ENCODE peak calls at places on chromosomes 13 and 19, in five cellular contexts. One of them, this sample, is unnamed. For H3K4me1, the result is how much of the 10 kb centered on the place peaks cover.

GRCh38 chr19:33248954-33249613 is 23.4 kb upstream of the SLC7A10 start:
- DNase-seq in gastrocnemius medialis: no peak
- DNase-seq in CD8-positive, alpha-beta memory T cell: no peak
- DNase-seq in lung: no peak
- DNase-seq in psoas muscle: no peak
- DNase-seq in this sample: no peak

GRCh38 chr19:1082165-1082927 is 12.8 kb downstream of the POLR2E start:
- DNase-seq in gastrocnemius medialis: no peak
- DNase-seq in CD8-positive, alpha-beta memory T cell: peak
- DNase-seq in lung: peak
- DNase-seq in psoas muscle: no peak
- DNase-seq in this sample: no peak

GRCh38 chr13:49975826-49976225 is 21.0 kb upstream of the TRIM13 start:
- DNase-seq in gastrocnemius medialis: no peak
- DNase-seq in CD8-positive, alpha-beta memory T cell: no peak
- DNase-seq in lung: no peak
- DNase-seq in psoas muscle: no peak
- DNase-seq in this sample: no peak

GRCh38 chr13:77660841-77661250 is 36.6 kb upstream of the SLAIN1 start:
- DNase-seq in gastrocnemius medialis: no peak
- DNase-seq in CD8-positive, alpha-beta memory T cell: no peak
- DNase-seq in lung: no peak
- DNase-seq in psoas muscle: no peak
- DNase-seq in this sample: no peak

GRCh38 chr19:52138614-52139290 is 986 bp downstream of the ZNF616 start:
- DNase-seq in gastrocnemius medialis: no peak
- DNase-seq in CD8-positive, alpha-beta memory T cell: no peak
- DNase-seq in lung: no peak
- DNase-seq in psoas muscle: no peak
- DNase-seq in this sample: no peak

GRCh38 chr19:892243-892996 is 567 bp downstream of the MED16 start:
- DNase-seq in gastrocnemius medialis: no peak
- DNase-seq in CD8-positive, alpha-beta memory T cell: peak
- DNase-seq in lung: no peak
- DNase-seq in psoas muscle: no peak
- DNase-seq in this sample: no peak

GRCh38 chr13:113657851-113658741 is at the start of gene ATP4B:
- DNase-seq in gastrocnemius medialis: peak
- DNase-seq in CD8-positive, alpha-beta memory T cell: no peak
- DNase-seq in lung: no peak
- DNase-seq in psoas muscle: no peak
- DNase-seq in this sample: peak

GRCh38 chr19:9793051-9793591 is 24.6 kb upstream of the ZNF846 start:
- DNase-seq in gastrocnemius medialis: peak
- DNase-seq in CD8-positive, alpha-beta memory T cell: peak
- DNase-seq in lung: no peak
- DNase-seq in psoas muscle: peak
- DNase-seq in this sample: peak

GRCh38 chr19:27966390-27966816 is 1246.5 kb downstream of the UQCRFS1 start:
- DNase-seq in gastrocnemius medialis: no peak
- DNase-seq in CD8-positive, alpha-beta memory T cell: no peak
- DNase-seq in lung: no peak
- DNase-seq in psoas muscle: no peak
- DNase-seq in this sample: no peak

GRCh38 chr19:444677-445210 is 16.1 kb downstream of the SHC2 start:
- DNase-seq in gastrocnemius medialis: no peak
- DNase-seq in CD8-positive, alpha-beta memory T cell: no peak
- DNase-seq in lung: no peak
- DNase-seq in psoas muscle: no peak
- DNase-seq in this sample: no peak

GRCh38 chr13:26914624-26915023 is 154.0 kb upstream of the GPR12 start:
- DNase-seq in gastrocnemius medialis: no peak
- DNase-seq in CD8-positive, alpha-beta memory T cell: no peak
- DNase-seq in lung: no peak
- DNase-seq in psoas muscle: no peak
- DNase-seq in this sample: no peak

GRCh38 chr13:22134261-22134660 is 463.4 kb downstream of the FGF9 start:
- DNase-seq in gastrocnemius medialis: no peak
- DNase-seq in CD8-positive, alpha-beta memory T cell: no peak
- DNase-seq in lung: no peak
- DNase-seq in psoas muscle: no peak
- DNase-seq in this sample: no peak

GRCh38 chr19:11064831-11065303 is 24.4 kb upstream of the LDLR start:
- DNase-seq in gastrocnemius medialis: peak
- DNase-seq in CD8-positive, alpha-beta memory T cell: no peak
- DNase-seq in lung: no peak
- DNase-seq in psoas muscle: peak
- DNase-seq in this sample: no peak

GRCh38 chr19:34319785-34320184 is 45.2 kb upstream of the GPI start:
- DNase-seq in gastrocnemius medialis: peak
- DNase-seq in CD8-positive, alpha-beta memory T cell: no peak
- DNase-seq in lung: no peak
- DNase-seq in psoas muscle: peak
- DNase-seq in this sample: no peak

GRCh38 chr13:33799950-33800592 is 17.9 kb upstream of the RFC3 start:
- DNase-seq in gastrocnemius medialis: no peak
- DNase-seq in CD8-positive, alpha-beta memory T cell: no peak
- DNase-seq in lung: no peak
- DNase-seq in psoas muscle: no peak
- DNase-seq in this sample: no peak

GRCh38 chr13:51444922-51445321 is 7.9 kb downstream of the INTS6 start:
- DNase-seq in gastrocnemius medialis: no peak
- DNase-seq in CD8-positive, alpha-beta memory T cell: no peak
- DNase-seq in lung: no peak
- DNase-seq in psoas muscle: no peak
- DNase-seq in this sample: no peak

GRCh38 chr13:25738342-25738771 is 313.5 kb downstream of the SHISA2 start:
- DNase-seq in gastrocnemius medialis: no peak
- DNase-seq in CD8-positive, alpha-beta memory T cell: no peak
- DNase-seq in lung: no peak
- DNase-seq in psoas muscle: no peak
- DNase-seq in this sample: peak

GRCh38 chr19:33301900-33302174 is 497 bp downstream of the CEBPA start:
- DNase-seq in gastrocnemius medialis: no peak
- DNase-seq in CD8-positive, alpha-beta memory T cell: no peak
- DNase-seq in lung: no peak
- DNase-seq in psoas muscle: no peak
- DNase-seq in this sample: no peak

GRCh38 chr13:32642316-32642715 is 56.1 kb downstream of the PDS5B start:
- DNase-seq in gastrocnemius medialis: no peak
- DNase-seq in CD8-positive, alpha-beta memory T cell: no peak
- DNase-seq in lung: no peak
- DNase-seq in psoas muscle: no peak
- DNase-seq in this sample: no peak

GRCh38 chr13:32636711-32637110 is 50.5 kb downstream of the PDS5B start:
- DNase-seq in gastrocnemius medialis: no peak
- DNase-seq in CD8-positive, alpha-beta memory T cell: no peak
- DNase-seq in lung: no peak
- DNase-seq in psoas muscle: no peak
- DNase-seq in this sample: no peak

GRCh38 chr13:32642858-32643257 is 56.6 kb downstream of the PDS5B start:
- DNase-seq in gastrocnemius medialis: no peak
- DNase-seq in CD8-positive, alpha-beta memory T cell: no peak
- DNase-seq in lung: no peak
- DNase-seq in psoas muscle: no peak
- DNase-seq in this sample: no peak

GRCh38 chr13:32639502-32640105 is 53.4 kb downstream of the PDS5B start:
- DNase-seq in gastrocnemius medialis: peak
- DNase-seq in CD8-positive, alpha-beta memory T cell: peak
- DNase-seq in lung: no peak
- DNase-seq in psoas muscle: peak
- DNase-seq in this sample: peak

DNA sequence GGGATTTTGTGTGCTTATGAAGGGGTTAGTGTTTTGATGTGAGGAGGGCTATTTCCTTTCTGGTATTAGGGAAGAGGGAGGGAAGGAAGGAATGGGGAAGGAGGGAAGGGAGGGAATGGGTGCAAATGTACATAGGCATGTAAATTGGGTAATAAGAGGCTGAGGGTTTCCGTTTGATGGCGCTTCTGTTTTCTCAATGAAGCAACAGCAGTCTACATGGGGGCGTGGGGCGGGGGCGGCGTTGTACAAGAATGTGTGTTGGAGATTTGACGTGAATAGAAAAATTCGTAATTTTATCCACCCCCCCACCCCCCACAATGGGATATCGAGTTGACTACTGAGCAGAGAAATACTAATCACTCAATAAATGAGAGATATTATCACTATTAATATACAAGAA is 52.5 kb downstream of the PDS5B start:
- DNase-seq in gastrocnemius medialis: no peak
- DNase-seq in CD8-positive, alpha-beta memory T cell: no peak
- DNase-seq in lung: no peak
- DNase-seq in psoas muscle: no peak
- DNase-seq in this sample: no peak
- H3K4me3 ChIP-seq in gastrocnemius medialis: no peak
- H3K4me3 ChIP-seq in CD8-positive, alpha-beta memory T cell: no peak
- H3K4me3 ChIP-seq in lung: no peak
- H3K4me3 ChIP-seq in psoas muscle: no peak
- H3K4me3 ChIP-seq in this sample: no peak

DNA sequence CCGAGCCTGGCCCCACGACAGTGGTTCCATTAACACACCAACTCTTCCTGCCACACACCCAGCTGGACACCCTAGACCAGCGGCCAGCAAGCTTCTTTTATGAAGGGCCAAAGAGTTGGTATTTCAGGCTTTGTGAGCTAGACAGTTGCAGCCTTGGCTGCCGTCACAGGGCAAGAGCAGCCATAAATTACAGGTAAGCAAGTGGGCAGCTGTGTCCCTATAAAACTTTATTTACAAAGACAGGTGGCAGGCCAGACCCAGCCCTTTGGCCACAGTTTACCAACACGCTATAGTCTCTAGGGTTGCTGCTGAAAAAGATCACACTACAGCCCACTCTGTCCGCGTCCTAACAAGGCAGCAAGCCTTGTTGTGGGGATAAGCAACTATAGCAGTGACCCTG is 13.3 kb downstream of the ELL start:
- DNase-seq in gastrocnemius medialis: peak
- DNase-seq in CD8-positive, alpha-beta memory T cell: no peak
- DNase-seq in lung: no peak
- DNase-seq in psoas muscle: no peak
- DNase-seq in this sample: no peak
- H3K4me1 ChIP-seq in gastrocnemius medialis: half or more
- H3K4me1 ChIP-seq in CD8-positive, alpha-beta memory T cell: half or more
- H3K4me1 ChIP-seq in lung: under half
- H3K4me1 ChIP-seq in psoas muscle: half or more
- H3K4me1 ChIP-seq in this sample: under half

DNA sequence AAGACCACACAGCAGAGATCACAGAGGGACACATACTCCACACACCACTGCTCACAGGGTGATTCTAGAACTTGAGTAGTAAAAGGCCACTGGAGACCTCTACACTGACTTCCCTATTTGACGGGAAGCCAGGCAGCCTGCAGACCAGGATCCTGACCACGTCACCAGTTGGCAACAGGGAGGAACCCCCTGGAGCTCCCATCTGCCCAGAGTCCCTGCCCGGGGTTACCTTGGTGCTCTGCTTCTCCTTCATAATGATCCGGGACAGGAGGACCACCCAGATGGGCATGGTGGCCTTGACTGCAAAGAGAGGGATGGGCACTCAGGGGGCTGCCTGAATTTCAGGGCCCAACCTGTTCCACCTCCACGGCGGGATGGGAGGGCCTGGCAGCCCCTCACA is 932 bp downstream of the SLC35E1 start:
- DNase-seq in gastrocnemius medialis: no peak
- DNase-seq in CD8-positive, alpha-beta memory T cell: no peak
- DNase-seq in lung: no peak
- DNase-seq in psoas muscle: no peak
- DNase-seq in this sample: no peak
- H3K27ac ChIP-seq in gastrocnemius medialis: peak
- H3K27ac ChIP-seq in CD8-positive, alpha-beta memory T cell: peak
- H3K27ac ChIP-seq in lung: peak
- H3K27ac ChIP-seq in psoas muscle: peak
- H3K27ac ChIP-seq in this sample: no peak

GRCh38 chr19:41325640-41325946 is 15.6 kb downstream of the CCDC97 start:
- DNase-seq in gastrocnemius medialis: no peak
- DNase-seq in CD8-positive, alpha-beta memory T cell: no peak
- DNase-seq in lung: no peak
- DNase-seq in psoas muscle: no peak
- DNase-seq in this sample: no peak
- H3K4me3 ChIP-seq in gastrocnemius medialis: peak
- H3K4me3 ChIP-seq in CD8-positive, alpha-beta memory T cell: no peak
- H3K4me3 ChIP-seq in lung: peak
- H3K4me3 ChIP-seq in psoas muscle: peak
- H3K4me3 ChIP-seq in this sample: no peak

DNA sequence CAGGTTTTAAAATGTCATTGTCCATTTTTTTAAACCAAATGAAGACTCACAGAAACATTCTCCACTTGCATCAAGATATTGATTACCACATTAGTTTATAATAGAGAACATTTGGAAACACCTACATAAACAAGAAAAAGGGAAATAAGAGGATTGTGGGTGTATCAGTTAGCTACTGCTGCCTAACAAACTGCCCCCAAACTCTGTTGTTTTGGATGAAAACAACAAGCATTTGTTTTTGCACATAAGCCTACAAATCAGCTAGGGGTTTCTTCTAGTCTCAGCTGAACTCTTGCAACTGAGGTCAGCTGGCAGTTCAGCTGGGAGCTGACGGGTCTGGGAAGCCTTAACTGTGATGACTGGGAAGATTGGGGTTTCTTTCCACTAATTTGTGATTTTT is 464.4 kb downstream of the COG6 start:
- DNase-seq in gastrocnemius medialis: no peak
- DNase-seq in CD8-positive, alpha-beta memory T cell: no peak
- DNase-seq in lung: no peak
- DNase-seq in psoas muscle: no peak
- DNase-seq in this sample: no peak
- H3K4me1 ChIP-seq in gastrocnemius medialis: under half
- H3K4me1 ChIP-seq in CD8-positive, alpha-beta memory T cell: under half
- H3K4me1 ChIP-seq in lung: under half
- H3K4me1 ChIP-seq in psoas muscle: under half
- H3K4me1 ChIP-seq in this sample: under half

GRCh38 chr19:18009412-18010066 is 1.6 kb downstream of the ARRDC2 start:
- DNase-seq in gastrocnemius medialis: peak
- DNase-seq in CD8-positive, alpha-beta memory T cell: no peak
- DNase-seq in lung: no peak
- DNase-seq in psoas muscle: peak
- DNase-seq in this sample: no peak

GRCh38 chr19:18010149-18010548 is 2.2 kb downstream of the ARRDC2 start:
- DNase-seq in gastrocnemius medialis: peak
- DNase-seq in CD8-positive, alpha-beta memory T cell: no peak
- DNase-seq in lung: no peak
- DNase-seq in psoas muscle: no peak
- DNase-seq in this sample: no peak

GRCh38 chr19:18013621-18014111 is 5.7 kb downstream of the ARRDC2 start:
- DNase-seq in gastrocnemius medialis: peak
- DNase-seq in CD8-positive, alpha-beta memory T cell: no peak
- DNase-seq in lung: no peak
- DNase-seq in psoas muscle: peak
- DNase-seq in this sample: no peak

GRCh38 chr19:18014197-18014596 is 6.2 kb downstream of the ARRDC2 start:
- DNase-seq in gastrocnemius medialis: peak
- DNase-seq in CD8-positive, alpha-beta memory T cell: no peak
- DNase-seq in lung: no peak
- DNase-seq in psoas muscle: no peak
- DNase-seq in this sample: no peak

DNA sequence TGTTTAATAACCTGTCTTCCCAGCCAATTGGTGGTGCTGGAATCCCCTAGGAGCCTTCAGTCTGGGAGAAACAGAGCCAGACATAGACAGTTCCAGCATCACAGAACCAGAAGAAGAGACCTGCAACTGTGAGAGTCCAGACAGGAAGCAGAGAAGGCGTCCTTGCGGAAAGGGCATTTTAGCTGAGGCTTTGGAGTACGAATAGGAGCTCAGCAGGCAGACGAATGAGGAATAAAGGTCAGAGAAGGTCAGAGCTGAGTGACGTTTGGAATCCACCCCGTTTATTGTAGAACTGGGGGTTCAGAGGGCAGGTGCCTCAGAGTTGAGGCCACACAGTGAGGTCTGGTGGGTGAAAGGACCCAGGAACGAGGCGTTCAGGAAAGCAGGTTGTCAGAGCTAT is 5.2 kb downstream of the ARRDC2 start:
- DNase-seq in gastrocnemius medialis: no peak
- DNase-seq in CD8-positive, alpha-beta memory T cell: no peak
- DNase-seq in lung: no peak
- DNase-seq in psoas muscle: no peak
- DNase-seq in this sample: no peak
- H3K27ac ChIP-seq in gastrocnemius medialis: peak
- H3K27ac ChIP-seq in CD8-positive, alpha-beta memory T cell: no peak
- H3K27ac ChIP-seq in lung: no peak
- H3K27ac ChIP-seq in psoas muscle: peak
- H3K27ac ChIP-seq in this sample: no peak

This sample was measured in SJSA1.